ENCODE peak calls at places on chromosomes 5 and 9, in nine cellular contexts. Z is CD14-positive monocyte, V is A549, X is cardiac muscle cell, E is thyroid gland, U is fibroblast of the aortic adventitia, G is B cell, F is vagina, C is fibroblast of mammary gland. I is an unnamed sample.
A peak's percentile ranks its signal among the peaks of the same experiment; 100 is the strongest.

GRCh38 chr9:138028596-138028995 is 151.0 kb downstream of the CACNA1B start:
- DNase-seq in V (no peak), X (no peak), E (no peak), Z (no peak), G (no peak), U (no peak), C (no peak), F (peak; percentile 10), I (no peak)

GRCh38 chr5:86664173-86664572 is 46.4 kb downstream of the COX7C start:
- DNase-seq in E (no peak), Z (no peak), F (no peak), C (no peak), X (no peak), V (no peak), U (no peak), G (no peak), I (no peak)

GRCh38 chr9:96008502-96009222 is 133.2 kb downstream of the ERCC6L2 start:
- DNase-seq in U (no peak), C (peak; percentile 50), G (no peak), E (no peak), V (no peak), F (no peak), X (no peak), Z (no peak), I (no peak)

GRCh38 chr9:124392855-124393460 is 22.3 kb downstream of the PSMB7 start:
- DNase-seq in E (no peak), Z (no peak), G (no peak), X (peak; percentile 42), U (peak; percentile 96), F (no peak), C (peak; percentile 98), V (peak; percentile 87), I (peak; percentile 93)

GRCh38 chr5:72101828-72102227 is 5.4 kb upstream of the MAP1B start:
- DNase-seq in G (no peak), Z (no peak), F (no peak), X (no peak), C (peak; percentile 71), V (no peak), U (no peak), E (no peak), I (peak; percentile 45)

GRCh38 chr5:78701795-78702406 is 53.3 kb upstream of the LHFPL2 start:
- DNase-seq in X (no peak), E (no peak), F (no peak), V (no peak), Z (no peak), U (peak; percentile 40), G (no peak), C (no peak), I (no peak)

GRCh38 chr5:103394676-103395075 is 136.1 kb downstream of the MACIR start:
- DNase-seq in G (no peak), C (no peak), V (no peak), F (no peak), Z (no peak), E (no peak), X (no peak), U (no peak), I (peak; percentile 7)

GRCh38 chr5:35919191-35919590 is 19.2 kb downstream of the CAPSL start:
- DNase-seq in X (no peak), V (no peak), E (no peak), F (no peak), C (peak; percentile 82), U (peak; percentile 85), Z (no peak), G (no peak), I (peak; percentile 80)

GRCh38 chr5:158170060-158170459 is 311.1 kb upstream of the CLINT1 start:
- DNase-seq in F (no peak), G (no peak), C (no peak), E (no peak), Z (no peak), X (no peak), U (no peak), V (peak; percentile 18), I (no peak)

GRCh38 chr5:59496524-59497134 is 396.9 kb downstream of the PDE4D start:
- DNase-seq in E (no peak), F (no peak), X (no peak), G (no peak), V (peak; percentile 60), U (peak; percentile 6), C (peak; percentile 39), Z (no peak), I (peak; percentile 11)

GRCh38 chr5:27402828-27403227 is 364.4 kb upstream of the CDH9 start:
- DNase-seq in C (peak; percentile 6), F (no peak), G (no peak), E (no peak), X (no peak), Z (no peak), V (no peak), U (no peak), I (no peak)

GRCh38 chr5:73856972-73857371 is 231.0 kb downstream of the ARHGEF28 start:
- DNase-seq in U (peak; percentile 11), E (no peak), Z (no peak), C (no peak), G (no peak), V (no peak), X (no peak), F (no peak), I (no peak)

GRCh38 chr5:153094333-153094732 is 396.1 kb upstream of the GRIA1 start:
- DNase-seq in U (no peak), C (no peak), G (no peak), E (no peak), X (no peak), Z (no peak), V (no peak), F (no peak), I (no peak)

GRCh38 chr9:75083188-75083976 is 4.6 kb downstream of the NMRK1 start:
- DNase-seq in X (peak; percentile 61), F (no peak), E (peak; percentile 73), U (no peak), C (no peak), V (no peak), Z (no peak), G (no peak), I (no peak)

GRCh38 chr5:2841208-2841607 is 89.7 kb upstream of the IRX2 start:
- DNase-seq in U (no peak), V (no peak), F (no peak), Z (no peak), C (no peak), X (no peak), G (no peak), E (no peak), I (no peak)
- TF ChIP-seq CTCF in U (no peak), V (no peak), F (no peak), Z (no peak), C (no peak), X (no peak), G (no peak), E (no peak), I (no peak)

GRCh38 chr5:15798006-15798405 is 298.0 kb downstream of the FBXL7 start:
- DNase-seq in E (no peak), U (peak; percentile 66), V (no peak), C (no peak), F (no peak), X (no peak), G (no peak), Z (no peak), I (no peak)

GRCh38 chr5:15797116-15797515 is 297.1 kb downstream of the FBXL7 start:
- DNase-seq in F (no peak), V (no peak), Z (no peak), X (no peak), G (no peak), U (no peak), E (no peak), C (no peak), I (no peak)

GRCh38 chr5:15796096-15796495 is 296.1 kb downstream of the FBXL7 start:
- DNase-seq in V (no peak), Z (no peak), C (no peak), E (no peak), U (no peak), F (no peak), G (no peak), X (no peak), I (no peak)

GRCh38 chr5:15794117-15794985 is 294.4 kb downstream of the FBXL7 start:
- DNase-seq in G (no peak), C (peak; percentile 34), U (peak; percentile 57), Z (no peak), X (no peak), E (no peak), F (no peak), V (no peak), I (peak; percentile 20)

DNA sequence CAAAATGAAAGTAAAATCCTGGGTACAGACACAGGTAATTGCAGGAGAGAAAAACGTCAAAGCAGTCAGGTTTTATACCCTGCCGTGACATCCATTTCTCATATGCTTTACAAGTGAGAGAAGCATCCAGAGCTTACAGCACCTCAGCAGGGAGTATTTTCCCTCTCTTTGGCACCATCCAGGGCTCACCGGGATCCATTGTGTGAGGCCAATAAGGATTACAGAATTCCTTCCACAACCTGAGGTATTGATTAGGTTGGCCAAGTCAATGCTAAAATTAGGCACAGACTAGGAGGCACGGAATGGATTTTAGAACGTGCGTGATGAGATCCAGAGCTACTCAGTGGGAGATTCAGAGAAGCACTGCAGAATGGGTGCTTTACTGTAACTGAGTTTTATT is 296.6 kb downstream of the FBXL7 start:
- DNase-seq in Z (no peak), U (no peak), X (no peak), C (no peak), E (no peak), G (no peak), F (no peak), V (no peak), I (no peak)
- TF ChIP-seq CTCF in Z (no peak), U (no peak), X (no peak), C (no peak), E (no peak), G (no peak), F (no peak), V (no peak), I (peak; percentile 14)

GRCh38 chr5:14868771-14869170 is 2.8 kb downstream of the ANKH start:
- DNase-seq in F (no peak), U (no peak), G (no peak), V (no peak), C (no peak), Z (no peak), E (no peak), X (no peak), I (no peak)

GRCh38 chr5:14871573-14872069 is at the start of gene ANKH:
- DNase-seq in Z (peak; percentile 62), G (peak; percentile 94), V (peak; percentile 69), C (peak; percentile 64), E (peak; percentile 83), U (peak; percentile 65), F (no peak), X (peak; percentile 90), I (peak; percentile 67)

GRCh38 chr5:14871084-14871572 is 450 bp downstream of the ANKH start:
- DNase-seq in X (no peak), V (peak; percentile 4), E (peak; percentile 40), G (no peak), C (no peak), Z (peak; percentile 52), F (no peak), U (no peak), I (no peak)

GRCh38 chr5:14869286-14870164 is 2.1 kb downstream of the ANKH start:
- DNase-seq in V (no peak), G (no peak), X (no peak), U (peak; percentile 17), Z (no peak), C (peak; percentile 7), F (no peak), E (no peak), I (no peak)

GRCh38 chr5:14870347-14871083 is 1.1 kb downstream of the ANKH start:
- DNase-seq in V (no peak), F (no peak), X (no peak), E (peak; percentile 10), U (peak; percentile 16), C (no peak), Z (no peak), G (no peak), I (no peak)
- TF ChIP-seq CTCF in V (no peak), F (no peak), X (no peak), E (no peak), U (peak; percentile 40), C (no peak), Z (no peak), G (peak; percentile 33), I (no peak)

GRCh38 chr5:42583322-42583721 is 160.1 kb downstream of the GHR start:
- DNase-seq in U (peak; percentile 68), F (no peak), E (peak; percentile 64), C (peak; percentile 68), G (peak; percentile 51), Z (no peak), X (peak; percentile 55), V (peak; percentile 58), I (peak; percentile 41)
- TF ChIP-seq CTCF in U (peak; percentile 81), F (peak; percentile 57), E (peak; percentile 77), C (peak; percentile 87), G (peak; percentile 86), Z (peak; percentile 89), X (peak; percentile 83), V (peak; percentile 72), I (peak; percentile 86)

I was measured in HFFc6.